ENCODE peak calls at places on chromosome 14, in ten cellular contexts. One of them, this sample, is unnamed.

GRCh38 chr14:22929104-22929847 is at the start of gene PRMT5:
- DNase-seq in ovary: peak; percentile 99
- DNase-seq in suprapubic skin: peak; percentile 100
- DNase-seq in astrocyte of the spinal cord: peak; percentile 100
- DNase-seq in prostate gland: peak; percentile 99
- DNase-seq in neural progenitor cell: peak; percentile 99
- DNase-seq in lower leg skin: peak; percentile 100
- DNase-seq in CD8-positive, alpha-beta T cell: peak; percentile 100
- DNase-seq in left lung: peak; percentile 96
- DNase-seq in pancreas: peak; percentile 99
- DNase-seq in this sample: peak; percentile 99

GRCh38 chr14:72513346-72513745 is 380.6 kb downstream of the DPF3 start:
- DNase-seq in CD8-positive, alpha-beta T cell: no peak
- DNase-seq in ovary: no peak
- DNase-seq in pancreas: no peak
- DNase-seq in astrocyte of the spinal cord: no peak
- DNase-seq in neural progenitor cell: no peak
- DNase-seq in left lung: no peak
- DNase-seq in prostate gland: no peak
- DNase-seq in suprapubic skin: no peak
- DNase-seq in lower leg skin: no peak
- DNase-seq in this sample: peak; percentile 53

GRCh38 chr14:61153914-61154545 is 127.1 kb downstream of the TMEM30B start:
- DNase-seq in lower leg skin: no peak
- DNase-seq in prostate gland: peak; percentile 28
- DNase-seq in neural progenitor cell: peak; percentile 19
- DNase-seq in left lung: no peak
- DNase-seq in ovary: no peak
- DNase-seq in pancreas: no peak
- DNase-seq in CD8-positive, alpha-beta T cell: no peak
- DNase-seq in astrocyte of the spinal cord: peak; percentile 28
- DNase-seq in suprapubic skin: no peak
- DNase-seq in this sample: no peak

GRCh38 chr14:93984070-93984469 is 7.7 kb upstream of the ASB2 start:
- DNase-seq in astrocyte of the spinal cord: no peak
- DNase-seq in ovary: no peak
- DNase-seq in lower leg skin: no peak
- DNase-seq in pancreas: no peak
- DNase-seq in prostate gland: no peak
- DNase-seq in CD8-positive, alpha-beta T cell: no peak
- DNase-seq in suprapubic skin: no peak
- DNase-seq in left lung: no peak
- DNase-seq in neural progenitor cell: no peak
- DNase-seq in this sample: no peak

GRCh38 chr14:69945905-69946304 is 66.7 kb downstream of the SMOC1 start:
- DNase-seq in CD8-positive, alpha-beta T cell: no peak
- DNase-seq in astrocyte of the spinal cord: peak; percentile 35
- DNase-seq in pancreas: no peak
- DNase-seq in suprapubic skin: no peak
- DNase-seq in ovary: no peak
- DNase-seq in lower leg skin: no peak
- DNase-seq in neural progenitor cell: no peak
- DNase-seq in prostate gland: no peak
- DNase-seq in left lung: no peak
- DNase-seq in this sample: no peak

GRCh38 chr14:58987601-58988000 is 200.9 kb upstream of the DAAM1 start:
- DNase-seq in lower leg skin: no peak
- DNase-seq in pancreas: no peak
- DNase-seq in left lung: no peak
- DNase-seq in ovary: no peak
- DNase-seq in CD8-positive, alpha-beta T cell: no peak
- DNase-seq in prostate gland: no peak
- DNase-seq in neural progenitor cell: no peak
- DNase-seq in astrocyte of the spinal cord: no peak
- DNase-seq in suprapubic skin: no peak
- DNase-seq in this sample: no peak

GRCh38 chr14:64696355-64696844 is 7.8 kb upstream of the PLEKHG3 start:
- DNase-seq in suprapubic skin: no peak
- DNase-seq in ovary: no peak
- DNase-seq in CD8-positive, alpha-beta T cell: no peak
- DNase-seq in lower leg skin: peak; percentile 76
- DNase-seq in pancreas: no peak
- DNase-seq in prostate gland: no peak
- DNase-seq in astrocyte of the spinal cord: no peak
- DNase-seq in left lung: no peak
- DNase-seq in neural progenitor cell: no peak
- DNase-seq in this sample: no peak

GRCh38 chr14:67503331-67503730 is 14.8 kb upstream of the TMEM229B start:
- DNase-seq in suprapubic skin: no peak
- DNase-seq in neural progenitor cell: no peak
- DNase-seq in ovary: no peak
- DNase-seq in left lung: no peak
- DNase-seq in CD8-positive, alpha-beta T cell: no peak
- DNase-seq in astrocyte of the spinal cord: no peak
- DNase-seq in pancreas: no peak
- DNase-seq in prostate gland: no peak
- DNase-seq in lower leg skin: no peak
- DNase-seq in this sample: no peak

GRCh38 chr14:51929920-51930682 is 59.2 kb upstream of the RTRAF start:
- DNase-seq in neural progenitor cell: no peak
- DNase-seq in CD8-positive, alpha-beta T cell: no peak
- DNase-seq in astrocyte of the spinal cord: peak; percentile 2
- DNase-seq in left lung: no peak
- DNase-seq in ovary: no peak
- DNase-seq in prostate gland: no peak
- DNase-seq in suprapubic skin: no peak
- DNase-seq in pancreas: no peak
- DNase-seq in lower leg skin: no peak
- DNase-seq in this sample: no peak

GRCh38 chr14:92539875-92540274 is 26.3 kb downstream of the RIN3 start:
- DNase-seq in neural progenitor cell: no peak
- DNase-seq in prostate gland: no peak
- DNase-seq in pancreas: no peak
- DNase-seq in CD8-positive, alpha-beta T cell: no peak
- DNase-seq in ovary: peak; percentile 58
- DNase-seq in suprapubic skin: no peak
- DNase-seq in left lung: no peak
- DNase-seq in astrocyte of the spinal cord: peak; percentile 45
- DNase-seq in lower leg skin: no peak
- DNase-seq in this sample: no peak

GRCh38 chr14:65267856-65268255 is 144.7 kb upstream of the FUT8 start:
- DNase-seq in pancreas: no peak
- DNase-seq in neural progenitor cell: no peak
- DNase-seq in left lung: no peak
- DNase-seq in lower leg skin: no peak
- DNase-seq in ovary: no peak
- DNase-seq in CD8-positive, alpha-beta T cell: no peak
- DNase-seq in suprapubic skin: no peak
- DNase-seq in prostate gland: no peak
- DNase-seq in astrocyte of the spinal cord: no peak
- DNase-seq in this sample: no peak

GRCh38 chr14:102421366-102422057 is 58.8 kb downstream of the TECPR2 start:
- DNase-seq in prostate gland: no peak
- DNase-seq in CD8-positive, alpha-beta T cell: no peak
- DNase-seq in astrocyte of the spinal cord: no peak
- DNase-seq in pancreas: no peak
- DNase-seq in left lung: no peak
- DNase-seq in neural progenitor cell: peak; percentile 33
- DNase-seq in ovary: no peak
- DNase-seq in lower leg skin: peak; percentile 34
- DNase-seq in suprapubic skin: peak; percentile 42
- DNase-seq in this sample: no peak

GRCh38 chr14:36344211-36344610 is 23.8 kb upstream of the MBIP start:
- DNase-seq in suprapubic skin: no peak
- DNase-seq in lower leg skin: no peak
- DNase-seq in prostate gland: no peak
- DNase-seq in left lung: no peak
- DNase-seq in astrocyte of the spinal cord: no peak
- DNase-seq in neural progenitor cell: no peak
- DNase-seq in CD8-positive, alpha-beta T cell: no peak
- DNase-seq in ovary: no peak
- DNase-seq in pancreas: no peak
- DNase-seq in this sample: no peak

GRCh38 chr14:67440513-67440912 is 28.5 kb upstream of the PLEK2 start:
- DNase-seq in astrocyte of the spinal cord: no peak
- DNase-seq in suprapubic skin: no peak
- DNase-seq in pancreas: no peak
- DNase-seq in prostate gland: peak; percentile 14
- DNase-seq in neural progenitor cell: no peak
- DNase-seq in left lung: no peak
- DNase-seq in ovary: no peak
- DNase-seq in CD8-positive, alpha-beta T cell: no peak
- DNase-seq in lower leg skin: no peak
- DNase-seq in this sample: no peak

GRCh38 chr14:97788364-97788763 is 991.2 kb downstream of the VRK1 start:
- DNase-seq in CD8-positive, alpha-beta T cell: no peak
- DNase-seq in ovary: no peak
- DNase-seq in lower leg skin: no peak
- DNase-seq in prostate gland: no peak
- DNase-seq in left lung: no peak
- DNase-seq in neural progenitor cell: no peak
- DNase-seq in suprapubic skin: no peak
- DNase-seq in astrocyte of the spinal cord: no peak
- DNase-seq in pancreas: no peak
- DNase-seq in this sample: no peak

GRCh38 chr14:34340226-34340625 is 121.8 kb downstream of the SPTSSA start:
- DNase-seq in lower leg skin: no peak
- DNase-seq in astrocyte of the spinal cord: peak; percentile 90
- DNase-seq in neural progenitor cell: no peak
- DNase-seq in prostate gland: no peak
- DNase-seq in suprapubic skin: no peak
- DNase-seq in ovary: no peak
- DNase-seq in left lung: no peak
- DNase-seq in pancreas: no peak
- DNase-seq in CD8-positive, alpha-beta T cell: no peak
- DNase-seq in this sample: no peak

GRCh38 chr14:91317381-91318313 is 73.1 kb upstream of the GPR68 start:
- DNase-seq in left lung: peak; percentile 93
- DNase-seq in lower leg skin: peak; percentile 94
- DNase-seq in suprapubic skin: peak; percentile 82
- DNase-seq in astrocyte of the spinal cord: no peak
- DNase-seq in prostate gland: peak; percentile 81
- DNase-seq in ovary: peak; percentile 83
- DNase-seq in pancreas: peak; percentile 91
- DNase-seq in neural progenitor cell: no peak
- DNase-seq in CD8-positive, alpha-beta T cell: peak; percentile 88
- DNase-seq in this sample: no peak

GRCh38 chr14:59455411-59455810 is 9.8 kb downstream of the GPR135 start:
- DNase-seq in lower leg skin: no peak
- DNase-seq in prostate gland: no peak
- DNase-seq in astrocyte of the spinal cord: peak; percentile 5
- DNase-seq in suprapubic skin: no peak
- DNase-seq in left lung: no peak
- DNase-seq in pancreas: no peak
- DNase-seq in neural progenitor cell: no peak
- DNase-seq in ovary: no peak
- DNase-seq in CD8-positive, alpha-beta T cell: no peak
- DNase-seq in this sample: no peak

GRCh38 chr14:71694888-71695505 is 237.2 kb upstream of the RGS6 start:
- DNase-seq in suprapubic skin: no peak
- DNase-seq in pancreas: no peak
- DNase-seq in neural progenitor cell: no peak
- DNase-seq in astrocyte of the spinal cord: no peak
- DNase-seq in lower leg skin: no peak
- DNase-seq in prostate gland: no peak
- DNase-seq in ovary: no peak
- DNase-seq in CD8-positive, alpha-beta T cell: no peak
- DNase-seq in left lung: no peak
- DNase-seq in this sample: no peak

GRCh38 chr14:37591311-37591940 is 3.6 kb downstream of the FOXA1 start:
- DNase-seq in CD8-positive, alpha-beta T cell: no peak
- DNase-seq in lower leg skin: no peak
- DNase-seq in prostate gland: peak; percentile 79
- DNase-seq in neural progenitor cell: peak; percentile 88
- DNase-seq in astrocyte of the spinal cord: no peak
- DNase-seq in suprapubic skin: no peak
- DNase-seq in ovary: no peak
- DNase-seq in left lung: peak; percentile 81
- DNase-seq in pancreas: peak; percentile 64
- DNase-seq in this sample: no peak
- TF ChIP-seq CTCF in CD8-positive, alpha-beta T cell: no peak
- TF ChIP-seq CTCF in lower leg skin: no peak
- TF ChIP-seq CTCF in prostate gland: peak; percentile 82
- TF ChIP-seq CTCF in neural progenitor cell: peak; percentile 67
- TF ChIP-seq CTCF in astrocyte of the spinal cord: peak; percentile 35
- TF ChIP-seq CTCF in suprapubic skin: no peak
- TF ChIP-seq CTCF in ovary: no peak
- TF ChIP-seq CTCF in left lung: no peak
- TF ChIP-seq CTCF in pancreas: no peak
- TF ChIP-seq CTCF in this sample: peak; percentile 14

GRCh38 chr14:96394047-96394815 is 2.3 kb downstream of the AK7 start:
- DNase-seq in suprapubic skin: no peak
- DNase-seq in prostate gland: no peak
- DNase-seq in ovary: no peak
- DNase-seq in pancreas: no peak
- DNase-seq in lower leg skin: peak; percentile 54
- DNase-seq in left lung: no peak
- DNase-seq in CD8-positive, alpha-beta T cell: no peak
- DNase-seq in neural progenitor cell: no peak
- DNase-seq in astrocyte of the spinal cord: no peak
- DNase-seq in this sample: no peak
- TF ChIP-seq CTCF in suprapubic skin: no peak
- TF ChIP-seq CTCF in prostate gland: no peak
- TF ChIP-seq CTCF in ovary: no peak
- TF ChIP-seq CTCF in pancreas: no peak
- TF ChIP-seq CTCF in lower leg skin: no peak
- TF ChIP-seq CTCF in left lung: no peak
- TF ChIP-seq CTCF in CD8-positive, alpha-beta T cell: no peak
- TF ChIP-seq CTCF in neural progenitor cell: no peak
- TF ChIP-seq CTCF in astrocyte of the spinal cord: no peak
- TF ChIP-seq CTCF in this sample: no peak

DNA sequence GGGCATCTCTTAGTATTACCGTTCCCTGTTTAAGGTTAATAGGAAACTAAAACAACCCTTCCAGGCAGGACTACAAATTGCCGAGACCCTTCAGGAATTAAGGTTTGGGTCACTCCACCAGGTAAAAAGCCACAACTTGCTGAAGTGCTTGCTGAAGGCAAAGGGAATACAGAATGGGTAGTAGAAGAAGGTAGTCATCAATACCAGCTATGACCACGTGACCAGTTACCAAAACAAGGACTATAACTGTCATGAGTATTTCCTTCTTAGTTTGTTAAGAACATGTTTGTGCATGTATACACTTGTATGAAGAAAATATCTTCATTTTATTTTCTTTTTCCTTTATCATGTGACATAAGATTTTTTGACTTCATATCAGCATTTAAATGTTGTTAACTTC is 578.7 kb upstream of the FBXO33 start:
- DNase-seq in left lung: no peak
- DNase-seq in astrocyte of the spinal cord: no peak
- DNase-seq in pancreas: no peak
- DNase-seq in neural progenitor cell: no peak
- DNase-seq in prostate gland: no peak
- DNase-seq in CD8-positive, alpha-beta T cell: no peak
- DNase-seq in lower leg skin: no peak
- DNase-seq in ovary: no peak
- DNase-seq in suprapubic skin: no peak
- DNase-seq in this sample: no peak
- TF ChIP-seq CTCF in left lung: no peak
- TF ChIP-seq CTCF in astrocyte of the spinal cord: no peak
- TF ChIP-seq CTCF in pancreas: no peak
- TF ChIP-seq CTCF in neural progenitor cell: no peak
- TF ChIP-seq CTCF in prostate gland: no peak
- TF ChIP-seq CTCF in CD8-positive, alpha-beta T cell: no peak
- TF ChIP-seq CTCF in lower leg skin: no peak
- TF ChIP-seq CTCF in ovary: no peak
- TF ChIP-seq CTCF in suprapubic skin: no peak
- TF ChIP-seq CTCF in this sample: no peak

GRCh38 chr14:49620182-49621113 is at the start of the genes MGAT2 and RPL36AL:
- DNase-seq in pancreas: peak; percentile 98
- DNase-seq in lower leg skin: peak; percentile 99
- DNase-seq in prostate gland: peak; percentile 98
- DNase-seq in CD8-positive, alpha-beta T cell: peak; percentile 93
- DNase-seq in neural progenitor cell: peak; percentile 99
- DNase-seq in ovary: peak; percentile 99
- DNase-seq in left lung: peak; percentile 98
- DNase-seq in astrocyte of the spinal cord: peak; percentile 99
- DNase-seq in suprapubic skin: peak; percentile 99
- DNase-seq in this sample: peak; percentile 99
- TF ChIP-seq CTCF in pancreas: peak; percentile 24
- TF ChIP-seq CTCF in lower leg skin: peak; percentile 33
- TF ChIP-seq CTCF in prostate gland: peak; percentile 51
- TF ChIP-seq CTCF in CD8-positive, alpha-beta T cell: no peak
- TF ChIP-seq CTCF in neural progenitor cell: peak; percentile 40
- TF ChIP-seq CTCF in ovary: peak; percentile 63
- TF ChIP-seq CTCF in left lung: no peak
- TF ChIP-seq CTCF in astrocyte of the spinal cord: peak; percentile 45
- TF ChIP-seq CTCF in suprapubic skin: peak; percentile 16
- TF ChIP-seq CTCF in this sample: peak; percentile 51

This sample was measured in osteocyte.